ENCODE peak calls at places on chromosomes 2 and 18, in four cellular contexts. One of them, this sample, is unnamed.

GRCh38 chr2:54666741-54667639 is 56.5 kb upstream of the EML6 start:
- DNase-seq in K562: no peak
- DNase-seq in GM12878: no peak
- DNase-seq in HL-60: no peak
- DNase-seq in this sample: no peak

GRCh38 chr2:118696786-118697465 is 150.5 kb downstream of the EN1 start:
- DNase-seq in K562: no peak
- DNase-seq in GM12878: no peak
- DNase-seq in HL-60: no peak
- DNase-seq in this sample: no peak

GRCh38 chr2:102033750-102034682 is 42.3 kb downstream of the IL1R2 start:
- DNase-seq in K562: no peak
- DNase-seq in GM12878: no peak
- DNase-seq in HL-60: no peak
- DNase-seq in this sample: no peak

GRCh38 chr18:79525556-79526467 is 130.1 kb downstream of the NFATC1 start:
- DNase-seq in K562: no peak
- DNase-seq in GM12878: no peak
- DNase-seq in HL-60: no peak
- DNase-seq in this sample: no peak

GRCh38 chr2:97988722-97989121 is 7.0 kb downstream of the TMEM131 start:
- DNase-seq in K562: no peak
- DNase-seq in GM12878: no peak
- DNase-seq in HL-60: no peak
- DNase-seq in this sample: no peak

GRCh38 chr2:96694279-96694678 is 45.6 kb downstream of the LMAN2L start:
- DNase-seq in K562: no peak
- DNase-seq in GM12878: no peak
- DNase-seq in HL-60: no peak
- DNase-seq in this sample: no peak

GRCh38 chr2:12073217-12073852 is 326.9 kb downstream of the LPIN1 start:
- DNase-seq in K562: no peak
- DNase-seq in GM12878: no peak
- DNase-seq in HL-60: no peak
- DNase-seq in this sample: no peak

GRCh38 chr2:162327134-162327769 is 8.8 kb upstream of the IFIH1 start:
- DNase-seq in K562: peak; percentile 17
- DNase-seq in GM12878: no peak
- DNase-seq in HL-60: no peak
- DNase-seq in this sample: no peak

GRCh38 chr2:105052773-105053172 is 14.9 kb downstream of the MRPS9 start:
- DNase-seq in K562: peak; percentile 54
- DNase-seq in GM12878: no peak
- DNase-seq in HL-60: no peak
- DNase-seq in this sample: no peak

GRCh38 chr18:59833785-59834184 is 66.0 kb upstream of the PMAIP1 start:
- DNase-seq in K562: no peak
- DNase-seq in GM12878: no peak
- DNase-seq in HL-60: no peak
- DNase-seq in this sample: no peak

GRCh38 chr2:6186332-6187100 is 494.3 kb downstream of the SOX11 start:
- DNase-seq in K562: no peak
- DNase-seq in GM12878: no peak
- DNase-seq in HL-60: no peak
- DNase-seq in this sample: no peak

GRCh38 chr2:238495422-238495821 is 68.7 kb downstream of the ASB1 start:
- DNase-seq in K562: no peak
- DNase-seq in GM12878: no peak
- DNase-seq in HL-60: no peak
- DNase-seq in this sample: no peak

GRCh38 chr18:37261246-37261927 is 304.2 kb downstream of the CELF4 start:
- DNase-seq in K562: no peak
- DNase-seq in GM12878: no peak
- DNase-seq in HL-60: no peak
- DNase-seq in this sample: no peak

GRCh38 chr2:193520709-193521458 is 1326.2 kb upstream of the TMEFF2 start:
- DNase-seq in K562: no peak
- DNase-seq in GM12878: no peak
- DNase-seq in HL-60: no peak
- DNase-seq in this sample: no peak

GRCh38 chr2:190325588-190325987 is 6.0 kb upstream of the HIBCH start:
- DNase-seq in K562: no peak
- DNase-seq in GM12878: no peak
- DNase-seq in HL-60: no peak
- DNase-seq in this sample: no peak

GRCh38 chr2:236815746-236816145 is 246.1 kb downstream of the ACKR3 start:
- DNase-seq in K562: no peak
- DNase-seq in GM12878: no peak
- DNase-seq in HL-60: no peak
- DNase-seq in this sample: no peak

GRCh38 chr18:48645427-48646002 is 106.7 kb downstream of the CTIF start:
- DNase-seq in K562: no peak
- DNase-seq in GM12878: no peak
- DNase-seq in HL-60: no peak
- DNase-seq in this sample: no peak

GRCh38 chr18:79001001-79001400 is 21.4 kb downstream of the SALL3 start:
- DNase-seq in K562: no peak
- DNase-seq in GM12878: no peak
- DNase-seq in HL-60: no peak
- DNase-seq in this sample: no peak

GRCh38 chr2:147098946-147099345 is 745.9 kb upstream of the ACVR2A start:
- DNase-seq in K562: no peak
- DNase-seq in GM12878: no peak
- DNase-seq in HL-60: no peak
- DNase-seq in this sample: no peak

GRCh38 chr2:238700122-238700457 is 147.8 kb upstream of the TWIST2 start:
- DNase-seq in K562: no peak
- DNase-seq in GM12878: no peak
- DNase-seq in HL-60: no peak
- DNase-seq in this sample: no peak

GRCh38 chr2:69957970-69958369 is 3.5 kb downstream of the ASPRV1 start:
- DNase-seq in K562: no peak
- DNase-seq in GM12878: no peak
- DNase-seq in HL-60: no peak
- DNase-seq in this sample: no peak

GRCh38 chr18:58572181-58572580 is 56.7 kb downstream of the ALPK2 start:
- DNase-seq in K562: no peak
- DNase-seq in GM12878: no peak
- DNase-seq in HL-60: no peak
- DNase-seq in this sample: no peak

GRCh38 chr2:120442923-120443571 is 97.1 kb downstream of the INHBB start:
- DNase-seq in K562: peak; percentile 83
- DNase-seq in GM12878: no peak
- DNase-seq in HL-60: no peak
- DNase-seq in this sample: no peak

GRCh38 chr2:127683766-127684165 is 8.4 kb upstream of the LIMS2 start:
- DNase-seq in K562: no peak
- DNase-seq in GM12878: no peak
- DNase-seq in HL-60: no peak
- DNase-seq in this sample: no peak

GRCh38 chr2:232229296-232229916 is 149.1 kb upstream of the ALPP start:
- DNase-seq in K562: no peak
- DNase-seq in GM12878: no peak
- DNase-seq in HL-60: no peak
- DNase-seq in this sample: no peak

GRCh38 chr2:181305151-181306123 is 151.7 kb upstream of the ITGA4 start:
- DNase-seq in K562: no peak
- DNase-seq in GM12878: peak; percentile 96
- DNase-seq in HL-60: peak; percentile 49
- DNase-seq in this sample: no peak

GRCh38 chr2:134425723-134426496 is 172.0 kb downstream of the MGAT5 start:
- DNase-seq in K562: no peak
- DNase-seq in GM12878: no peak
- DNase-seq in HL-60: no peak
- DNase-seq in this sample: no peak

GRCh38 chr2:101502095-101502494 is 27.2 kb upstream of the RFX8 start:
- DNase-seq in K562: no peak
- DNase-seq in GM12878: no peak
- DNase-seq in HL-60: no peak
- DNase-seq in this sample: no peak

GRCh38 chr18:1270081-1270480 is 365.4 kb downstream of the ADCYAP1 start:
- DNase-seq in K562: no peak
- DNase-seq in GM12878: no peak
- DNase-seq in HL-60: no peak
- DNase-seq in this sample: no peak

GRCh38 chr2:139790807-139791206 is 1010.6 kb upstream of the NXPH2 start:
- DNase-seq in K562: no peak
- DNase-seq in GM12878: no peak
- DNase-seq in HL-60: no peak
- DNase-seq in this sample: no peak

DNA sequence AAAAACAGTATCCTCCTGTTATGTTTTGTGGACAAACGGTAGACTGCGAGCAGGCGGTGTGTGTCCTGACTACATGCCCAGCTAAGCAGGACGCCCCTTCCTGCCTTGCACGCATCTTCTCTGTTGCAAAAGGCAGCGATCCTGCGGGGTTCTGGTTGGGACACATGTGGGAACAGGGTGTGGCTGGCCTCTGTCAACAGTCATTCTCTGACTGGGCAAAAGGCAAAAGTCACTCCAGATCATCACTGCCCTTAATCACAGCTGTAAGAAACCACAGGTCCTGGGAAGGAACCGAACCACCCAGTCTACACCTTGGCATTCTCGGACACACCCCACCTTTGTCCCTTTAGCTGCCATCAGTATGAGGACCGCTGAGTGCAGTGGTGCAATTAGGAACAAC is 44.3 kb upstream of the TMEM87B start:
- DNase-seq in K562: no peak
- DNase-seq in GM12878: no peak
- DNase-seq in HL-60: no peak
- DNase-seq in this sample: no peak
- TF ChIP-seq SPI1 in K562: no peak
- TF ChIP-seq SPI1 in GM12878: no peak
- TF ChIP-seq SPI1 in HL-60: no peak
- TF ChIP-seq SPI1 in this sample: no peak

GRCh38 chr18:11695736-11696135 is 6.7 kb downstream of the GNAL start:
- DNase-seq in K562: no peak
- DNase-seq in GM12878: no peak
- DNase-seq in HL-60: no peak
- DNase-seq in this sample: no peak

GRCh38 chr18:11700876-11701275 is 11.8 kb downstream of the GNAL start:
- DNase-seq in K562: no peak
- DNase-seq in GM12878: no peak
- DNase-seq in HL-60: no peak
- DNase-seq in this sample: no peak

GRCh38 chr18:11696451-11696850 is 7.4 kb downstream of the GNAL start:
- DNase-seq in K562: no peak
- DNase-seq in GM12878: no peak
- DNase-seq in HL-60: no peak
- DNase-seq in this sample: no peak
- TF ChIP-seq POLR2AphosphoS5 in K562: no peak
- TF ChIP-seq POLR2AphosphoS5 in GM12878: no peak
- TF ChIP-seq POLR2AphosphoS5 in HL-60: no peak
- TF ChIP-seq POLR2AphosphoS5 in this sample: no peak

GRCh38 chr18:33020877-33021276 is 248.1 kb upstream of the KLHL14 start:
- DNase-seq in K562: no peak
- DNase-seq in GM12878: no peak
- DNase-seq in HL-60: no peak
- DNase-seq in this sample: no peak
- TF ChIP-seq SPI1 in K562: no peak
- TF ChIP-seq SPI1 in GM12878: no peak
- TF ChIP-seq SPI1 in HL-60: no peak
- TF ChIP-seq SPI1 in this sample: no peak

GRCh38 chr2:43221660-43222471 is 4.5 kb downstream of the ZFP36L2 start:
- DNase-seq in K562: peak; percentile 85
- DNase-seq in GM12878: no peak
- DNase-seq in HL-60: peak; percentile 81
- DNase-seq in this sample: no peak
- TF ChIP-seq POLR2AphosphoS5 in K562: peak; percentile 91
- TF ChIP-seq POLR2AphosphoS5 in GM12878: peak; percentile 70
- TF ChIP-seq POLR2AphosphoS5 in HL-60: peak; percentile 99
- TF ChIP-seq POLR2AphosphoS5 in this sample: peak; percentile 86

DNA sequence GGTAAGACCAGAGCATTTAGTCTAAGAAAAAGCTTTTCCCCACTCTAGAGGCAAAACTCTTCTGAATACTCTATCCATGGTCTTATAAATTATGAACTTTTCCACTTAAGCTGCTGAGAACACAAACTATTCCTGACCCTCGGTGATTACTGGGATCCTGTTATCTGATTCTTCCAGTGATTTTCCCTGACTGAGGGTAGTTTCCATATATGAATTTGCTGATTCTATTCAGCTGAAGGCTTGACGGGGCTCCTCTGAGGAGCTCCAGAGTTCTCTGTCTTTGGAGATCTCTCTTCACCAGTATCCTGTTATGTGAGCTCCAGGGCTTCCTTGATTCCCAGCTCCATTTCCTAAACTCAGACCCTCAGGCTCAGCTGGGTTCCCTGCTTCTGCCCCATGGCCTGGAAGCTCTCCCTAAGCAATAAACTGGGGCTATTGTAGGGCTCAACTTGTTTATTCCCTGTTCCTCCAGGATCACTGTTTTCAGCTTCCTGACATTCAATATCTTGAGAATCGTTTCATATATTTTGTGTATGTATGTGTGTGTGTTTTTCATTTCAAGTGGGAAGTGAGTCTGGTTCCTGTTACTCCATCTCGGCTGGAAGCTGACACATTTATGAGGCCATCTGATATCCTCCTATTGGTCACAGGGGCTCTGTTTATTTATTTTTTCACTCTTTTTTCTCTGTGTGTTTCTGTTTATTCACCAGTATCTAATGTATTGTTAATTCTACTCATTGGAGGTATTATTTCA is 78.2 kb downstream of the ARHGAP28 start:
- DNase-seq in K562: no peak
- DNase-seq in GM12878: no peak
- DNase-seq in HL-60: no peak
- DNase-seq in this sample: no peak
- TF ChIP-seq SPI1 in K562: no peak
- TF ChIP-seq SPI1 in GM12878: no peak
- TF ChIP-seq SPI1 in HL-60: no peak
- TF ChIP-seq SPI1 in this sample: no peak